ENCODE peak calls at places on chromosomes 16 and 17, in seven cellular contexts. One of them, this sample, is unnamed.

GRCh38 chr16:48025359-48025758 is 130.4 kb downstream of the ABCC12 start:
- DNase-seq in fibroblast of pulmonary artery: no peak
- DNase-seq in hepatocyte: peak
- DNase-seq in HFF-Myc: no peak
- DNase-seq in tibial artery: no peak
- DNase-seq in choroid plexus epithelial cell: no peak
- DNase-seq in colonic mucosa: no peak
- DNase-seq in this sample: no peak

GRCh38 chr17:2174471-2175293 is 119.8 kb downstream of the HIC1 start:
- DNase-seq in colonic mucosa: no peak
- DNase-seq in hepatocyte: peak
- DNase-seq in HFF-Myc: no peak
- DNase-seq in choroid plexus epithelial cell: peak
- DNase-seq in fibroblast of pulmonary artery: peak
- DNase-seq in tibial artery: peak
- DNase-seq in this sample: no peak

GRCh38 chr16:78005881-78006280 is 16.5 kb upstream of the CLEC3A start:
- DNase-seq in fibroblast of pulmonary artery: no peak
- DNase-seq in hepatocyte: no peak
- DNase-seq in colonic mucosa: no peak
- DNase-seq in tibial artery: no peak
- DNase-seq in choroid plexus epithelial cell: no peak
- DNase-seq in HFF-Myc: no peak
- DNase-seq in this sample: no peak

GRCh38 chr16:61792194-61792904 is 243.9 kb downstream of the CDH8 start:
- DNase-seq in fibroblast of pulmonary artery: peak
- DNase-seq in hepatocyte: no peak
- DNase-seq in colonic mucosa: no peak
- DNase-seq in tibial artery: no peak
- DNase-seq in choroid plexus epithelial cell: peak
- DNase-seq in HFF-Myc: peak
- DNase-seq in this sample: no peak

GRCh38 chr17:4329838-4330237 is 36.6 kb downstream of the UBE2G1 start:
- DNase-seq in tibial artery: no peak
- DNase-seq in fibroblast of pulmonary artery: peak
- DNase-seq in choroid plexus epithelial cell: peak
- DNase-seq in colonic mucosa: no peak
- DNase-seq in HFF-Myc: peak
- DNase-seq in hepatocyte: peak
- DNase-seq in this sample: no peak

GRCh38 chr16:65523258-65523950 is 401.5 kb upstream of the CDH11 start:
- DNase-seq in HFF-Myc: no peak
- DNase-seq in colonic mucosa: no peak
- DNase-seq in fibroblast of pulmonary artery: no peak
- DNase-seq in hepatocyte: no peak
- DNase-seq in tibial artery: no peak
- DNase-seq in choroid plexus epithelial cell: no peak
- DNase-seq in this sample: no peak

GRCh38 chr17:8071496-8071895 is 16.0 kb downstream of the ALOX12B start:
- DNase-seq in HFF-Myc: no peak
- DNase-seq in colonic mucosa: no peak
- DNase-seq in tibial artery: no peak
- DNase-seq in fibroblast of pulmonary artery: no peak
- DNase-seq in hepatocyte: no peak
- DNase-seq in choroid plexus epithelial cell: no peak
- DNase-seq in this sample: no peak

GRCh38 chr17:79388556-79389295 is 222.1 kb downstream of the RBFOX3 start:
- DNase-seq in fibroblast of pulmonary artery: peak
- DNase-seq in hepatocyte: peak
- DNase-seq in tibial artery: no peak
- DNase-seq in choroid plexus epithelial cell: peak
- DNase-seq in HFF-Myc: no peak
- DNase-seq in colonic mucosa: peak
- DNase-seq in this sample: no peak

GRCh38 chr16:67210069-67210937 is 11.4 kb downstream of the ELMO3 start:
- DNase-seq in hepatocyte: no peak
- DNase-seq in colonic mucosa: no peak
- DNase-seq in choroid plexus epithelial cell: no peak
- DNase-seq in fibroblast of pulmonary artery: no peak
- DNase-seq in tibial artery: no peak
- DNase-seq in HFF-Myc: no peak
- DNase-seq in this sample: no peak

GRCh38 chr16:84043486-84044107 is 1.0 kb upstream of the SLC38A8 start:
- DNase-seq in choroid plexus epithelial cell: no peak
- DNase-seq in tibial artery: no peak
- DNase-seq in fibroblast of pulmonary artery: no peak
- DNase-seq in colonic mucosa: no peak
- DNase-seq in hepatocyte: no peak
- DNase-seq in HFF-Myc: no peak
- DNase-seq in this sample: no peak

GRCh38 chr17:36746654-36747053 is 145.3 kb downstream of the MRM1 start:
- DNase-seq in tibial artery: no peak
- DNase-seq in colonic mucosa: no peak
- DNase-seq in fibroblast of pulmonary artery: no peak
- DNase-seq in choroid plexus epithelial cell: no peak
- DNase-seq in HFF-Myc: no peak
- DNase-seq in hepatocyte: no peak
- DNase-seq in this sample: no peak

GRCh38 chr17:36752096-36752888 is 150.9 kb downstream of the MRM1 start:
- DNase-seq in colonic mucosa: peak
- DNase-seq in hepatocyte: no peak
- DNase-seq in fibroblast of pulmonary artery: no peak
- DNase-seq in HFF-Myc: no peak
- DNase-seq in choroid plexus epithelial cell: no peak
- DNase-seq in tibial artery: no peak
- DNase-seq in this sample: no peak

GRCh38 chr17:36750316-36750885 is 149.0 kb downstream of the MRM1 start:
- DNase-seq in fibroblast of pulmonary artery: no peak
- DNase-seq in tibial artery: no peak
- DNase-seq in HFF-Myc: no peak
- DNase-seq in choroid plexus epithelial cell: no peak
- DNase-seq in hepatocyte: no peak
- DNase-seq in colonic mucosa: no peak
- DNase-seq in this sample: no peak

GRCh38 chr17:36747861-36748260 is 146.5 kb downstream of the MRM1 start:
- DNase-seq in colonic mucosa: no peak
- DNase-seq in tibial artery: no peak
- DNase-seq in hepatocyte: no peak
- DNase-seq in fibroblast of pulmonary artery: no peak
- DNase-seq in HFF-Myc: no peak
- DNase-seq in choroid plexus epithelial cell: no peak
- DNase-seq in this sample: no peak

GRCh38 chr17:36749493-36749892 is 148.1 kb downstream of the MRM1 start:
- DNase-seq in colonic mucosa: no peak
- DNase-seq in tibial artery: no peak
- DNase-seq in HFF-Myc: no peak
- DNase-seq in fibroblast of pulmonary artery: no peak
- DNase-seq in choroid plexus epithelial cell: no peak
- DNase-seq in hepatocyte: no peak
- DNase-seq in this sample: no peak
- H3K4me3 ChIP-seq in colonic mucosa: no peak
- H3K4me3 ChIP-seq in tibial artery: no peak
- H3K4me3 ChIP-seq in HFF-Myc: no peak
- H3K4me3 ChIP-seq in fibroblast of pulmonary artery: no peak
- H3K4me3 ChIP-seq in choroid plexus epithelial cell: no peak
- H3K4me3 ChIP-seq in hepatocyte: no peak
- H3K4me3 ChIP-seq in this sample: no peak

GRCh38 chr16:2473999-2474876 is 689 bp upstream of the TBC1D24 start:
- DNase-seq in tibial artery: no peak
- DNase-seq in HFF-Myc: no peak
- DNase-seq in colonic mucosa: peak
- DNase-seq in hepatocyte: peak
- DNase-seq in choroid plexus epithelial cell: peak
- DNase-seq in fibroblast of pulmonary artery: peak
- DNase-seq in this sample: no peak
- TF ChIP-seq CTCF in tibial artery: no peak
- TF ChIP-seq CTCF in HFF-Myc: no peak
- TF ChIP-seq CTCF in colonic mucosa: no peak
- TF ChIP-seq CTCF in hepatocyte: peak
- TF ChIP-seq CTCF in choroid plexus epithelial cell: peak
- TF ChIP-seq CTCF in fibroblast of pulmonary artery: no peak
- TF ChIP-seq CTCF in this sample: peak

GRCh38 chr16:56637814-56638750 is at the start of gene MT1A:
- DNase-seq in fibroblast of pulmonary artery: peak
- DNase-seq in colonic mucosa: peak
- DNase-seq in hepatocyte: peak
- DNase-seq in tibial artery: peak
- DNase-seq in choroid plexus epithelial cell: peak
- DNase-seq in HFF-Myc: no peak
- DNase-seq in this sample: no peak
- H3K4me3 ChIP-seq in fibroblast of pulmonary artery: peak
- H3K4me3 ChIP-seq in colonic mucosa: peak
- H3K4me3 ChIP-seq in hepatocyte: peak
- H3K4me3 ChIP-seq in tibial artery: peak
- H3K4me3 ChIP-seq in choroid plexus epithelial cell: peak
- H3K4me3 ChIP-seq in HFF-Myc: peak
- H3K4me3 ChIP-seq in this sample: no peak

GRCh38 chr16:1049113-1049975 is 23.2 kb upstream of the SSTR5 start:
- DNase-seq in HFF-Myc: no peak
- DNase-seq in colonic mucosa: no peak
- DNase-seq in tibial artery: no peak
- DNase-seq in choroid plexus epithelial cell: no peak
- DNase-seq in fibroblast of pulmonary artery: no peak
- DNase-seq in hepatocyte: no peak
- DNase-seq in this sample: no peak
- TF ChIP-seq CTCF in HFF-Myc: no peak
- TF ChIP-seq CTCF in colonic mucosa: no peak
- TF ChIP-seq CTCF in tibial artery: no peak
- TF ChIP-seq CTCF in choroid plexus epithelial cell: no peak
- TF ChIP-seq CTCF in fibroblast of pulmonary artery: no peak
- TF ChIP-seq CTCF in hepatocyte: no peak
- TF ChIP-seq CTCF in this sample: no peak

GRCh38 chr16:15953477-15953876 is 4.1 kb downstream of the ABCC1 start:
- DNase-seq in colonic mucosa: no peak
- DNase-seq in tibial artery: no peak
- DNase-seq in HFF-Myc: no peak
- DNase-seq in choroid plexus epithelial cell: no peak
- DNase-seq in hepatocyte: no peak
- DNase-seq in fibroblast of pulmonary artery: no peak
- DNase-seq in this sample: no peak

GRCh38 chr16:15950869-15951268 is 1.5 kb downstream of the ABCC1 start:
- DNase-seq in tibial artery: no peak
- DNase-seq in fibroblast of pulmonary artery: no peak
- DNase-seq in hepatocyte: no peak
- DNase-seq in choroid plexus epithelial cell: no peak
- DNase-seq in colonic mucosa: no peak
- DNase-seq in HFF-Myc: no peak
- DNase-seq in this sample: no peak

GRCh38 chr16:15953929-15954813 is 4.8 kb downstream of the ABCC1 start:
- DNase-seq in tibial artery: no peak
- DNase-seq in HFF-Myc: no peak
- DNase-seq in fibroblast of pulmonary artery: no peak
- DNase-seq in colonic mucosa: no peak
- DNase-seq in choroid plexus epithelial cell: no peak
- DNase-seq in hepatocyte: no peak
- DNase-seq in this sample: no peak

GRCh38 chr16:15951852-15952251 is 2.4 kb downstream of the ABCC1 start:
- DNase-seq in choroid plexus epithelial cell: no peak
- DNase-seq in HFF-Myc: no peak
- DNase-seq in colonic mucosa: no peak
- DNase-seq in fibroblast of pulmonary artery: no peak
- DNase-seq in hepatocyte: no peak
- DNase-seq in tibial artery: no peak
- DNase-seq in this sample: no peak

DNA sequence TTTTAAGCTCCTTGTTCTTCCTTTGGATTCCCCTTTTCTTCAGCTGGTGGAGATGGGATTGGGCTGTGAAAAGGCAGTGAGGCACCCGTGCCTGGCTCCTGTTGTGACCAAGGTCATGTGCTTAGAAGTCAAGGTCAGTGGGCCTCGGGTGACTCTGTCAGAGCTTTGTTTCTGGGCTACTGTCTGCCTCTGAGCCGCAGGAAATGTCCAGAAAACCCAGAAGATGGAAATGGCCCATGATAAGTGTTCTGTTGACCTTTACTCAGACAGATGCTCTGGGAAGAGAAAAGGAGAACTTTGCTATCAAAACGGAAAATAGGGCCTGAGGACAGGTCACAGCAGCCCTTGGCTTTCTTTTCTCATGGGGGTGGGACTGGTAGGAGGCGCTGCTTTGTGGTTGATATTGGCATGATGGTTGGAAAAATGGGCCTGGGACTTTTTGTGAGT is 2.9 kb downstream of the ABCC1 start:
- DNase-seq in tibial artery: no peak
- DNase-seq in fibroblast of pulmonary artery: no peak
- DNase-seq in HFF-Myc: no peak
- DNase-seq in colonic mucosa: no peak
- DNase-seq in hepatocyte: no peak
- DNase-seq in choroid plexus epithelial cell: no peak
- DNase-seq in this sample: no peak
- H3K4me3 ChIP-seq in tibial artery: peak
- H3K4me3 ChIP-seq in fibroblast of pulmonary artery: no peak
- H3K4me3 ChIP-seq in HFF-Myc: peak
- H3K4me3 ChIP-seq in colonic mucosa: no peak
- H3K4me3 ChIP-seq in hepatocyte: no peak
- H3K4me3 ChIP-seq in choroid plexus epithelial cell: no peak
- H3K4me3 ChIP-seq in this sample: no peak